ENCODE peak calls at places on chromosomes 12 and 14, in seven cellular contexts. One of them, this sample, is unnamed.

GRCh38 chr12:64522316-64522715 is 70.4 kb downstream of the TBK1 start:
- DNase-seq in IMR-90: peak; percentile 60
- DNase-seq in NCI-H1417: no peak
- DNase-seq in lung: no peak
- DNase-seq in CD4-positive, CD25-positive, alpha-beta regulatory T cell: no peak
- DNase-seq in AG09309: no peak
- DNase-seq in T-helper 1 cell: no peak
- DNase-seq in this sample: no peak

GRCh38 chr12:54384591-54385041 is at the start of gene ZNF385A:
- DNase-seq in AG09309: no peak
- DNase-seq in IMR-90: no peak
- DNase-seq in lung: no peak
- DNase-seq in T-helper 1 cell: no peak
- DNase-seq in NCI-H1417: no peak
- DNase-seq in CD4-positive, CD25-positive, alpha-beta regulatory T cell: no peak
- DNase-seq in this sample: peak; percentile 76

GRCh38 chr14:96797943-96798349 is 764 bp downstream of the VRK1 start:
- DNase-seq in NCI-H1417: no peak
- DNase-seq in T-helper 1 cell: no peak
- DNase-seq in AG09309: no peak
- DNase-seq in lung: no peak
- DNase-seq in IMR-90: no peak
- DNase-seq in CD4-positive, CD25-positive, alpha-beta regulatory T cell: no peak
- DNase-seq in this sample: no peak

GRCh38 chr12:109719123-109720022 is 5.7 kb downstream of the FAM222A start:
- DNase-seq in lung: no peak
- DNase-seq in NCI-H1417: no peak
- DNase-seq in AG09309: no peak
- DNase-seq in IMR-90: peak; percentile 5
- DNase-seq in CD4-positive, CD25-positive, alpha-beta regulatory T cell: no peak
- DNase-seq in T-helper 1 cell: no peak
- DNase-seq in this sample: no peak

GRCh38 chr14:100872641-100873071 is 30.9 kb downstream of the RTL1 start:
- DNase-seq in lung: no peak
- DNase-seq in T-helper 1 cell: no peak
- DNase-seq in IMR-90: no peak
- DNase-seq in CD4-positive, CD25-positive, alpha-beta regulatory T cell: no peak
- DNase-seq in AG09309: no peak
- DNase-seq in NCI-H1417: no peak
- DNase-seq in this sample: no peak

GRCh38 chr14:90578283-90578985 is 181.6 kb downstream of the CALM1 start:
- DNase-seq in IMR-90: no peak
- DNase-seq in AG09309: no peak
- DNase-seq in T-helper 1 cell: no peak
- DNase-seq in lung: no peak
- DNase-seq in CD4-positive, CD25-positive, alpha-beta regulatory T cell: no peak
- DNase-seq in NCI-H1417: no peak
- DNase-seq in this sample: peak; percentile 54

GRCh38 chr12:94636462-94637085 is 13.8 kb downstream of the TMCC3 start:
- DNase-seq in lung: no peak
- DNase-seq in NCI-H1417: no peak
- DNase-seq in IMR-90: no peak
- DNase-seq in T-helper 1 cell: no peak
- DNase-seq in CD4-positive, CD25-positive, alpha-beta regulatory T cell: no peak
- DNase-seq in AG09309: no peak
- DNase-seq in this sample: no peak

GRCh38 chr14:22533739-22534359 is 55.2 kb downstream of the DAD1 start:
- DNase-seq in T-helper 1 cell: no peak
- DNase-seq in lung: no peak
- DNase-seq in IMR-90: no peak
- DNase-seq in NCI-H1417: no peak
- DNase-seq in AG09309: no peak
- DNase-seq in CD4-positive, CD25-positive, alpha-beta regulatory T cell: no peak
- DNase-seq in this sample: no peak

GRCh38 chr12:68612245-68612644 is 1.5 kb downstream of the RAP1B start:
- DNase-seq in CD4-positive, CD25-positive, alpha-beta regulatory T cell: no peak
- DNase-seq in IMR-90: peak; percentile 59
- DNase-seq in lung: no peak
- DNase-seq in T-helper 1 cell: peak; percentile 16
- DNase-seq in NCI-H1417: no peak
- DNase-seq in AG09309: no peak
- DNase-seq in this sample: no peak

GRCh38 chr12:39764944-39765560 is 145.4 kb upstream of the ABCD2 start:
- DNase-seq in NCI-H1417: peak; percentile 13
- DNase-seq in CD4-positive, CD25-positive, alpha-beta regulatory T cell: peak; percentile 9
- DNase-seq in IMR-90: peak; percentile 58
- DNase-seq in lung: no peak
- DNase-seq in T-helper 1 cell: peak; percentile 9
- DNase-seq in AG09309: no peak
- DNase-seq in this sample: no peak

GRCh38 chr12:106080111-106080732 is 58.5 kb downstream of the NUAK1 start:
- DNase-seq in NCI-H1417: no peak
- DNase-seq in IMR-90: peak; percentile 64
- DNase-seq in T-helper 1 cell: no peak
- DNase-seq in CD4-positive, CD25-positive, alpha-beta regulatory T cell: no peak
- DNase-seq in AG09309: peak; percentile 81
- DNase-seq in lung: no peak
- DNase-seq in this sample: no peak

GRCh38 chr14:57871487-57872080 is 5.7 kb upstream of the SLC35F4 start:
- DNase-seq in AG09309: peak; percentile 49
- DNase-seq in T-helper 1 cell: peak; percentile 10
- DNase-seq in NCI-H1417: peak; percentile 33
- DNase-seq in CD4-positive, CD25-positive, alpha-beta regulatory T cell: no peak
- DNase-seq in lung: no peak
- DNase-seq in IMR-90: peak; percentile 28
- DNase-seq in this sample: no peak

GRCh38 chr14:31326111-31326510 is 94.2 kb downstream of the HEATR5A start:
- DNase-seq in AG09309: no peak
- DNase-seq in NCI-H1417: no peak
- DNase-seq in lung: no peak
- DNase-seq in IMR-90: peak; percentile 39
- DNase-seq in CD4-positive, CD25-positive, alpha-beta regulatory T cell: peak; percentile 33
- DNase-seq in T-helper 1 cell: no peak
- DNase-seq in this sample: no peak

This sample was measured in heart left ventricle.